ENCODE peak calls at places on chromosomes 12 and 14, in ten cellular contexts. One of them, this sample, is unnamed.

GRCh38 chr12:43826681-43827458 is 9.0 kb upstream of the TMEM117 start:
- DNase-seq in fibroblast of lung: no peak
- DNase-seq in HAP-1: no peak
- DNase-seq in lung microvascular endothelial cell: no peak
- DNase-seq in NCI-H1694: no peak
- DNase-seq in GM13977: no peak
- DNase-seq in CD4-positive, alpha-beta T cell: no peak
- DNase-seq in progenitor cell of endocrine pancreas: no peak
- DNase-seq in cardiac muscle cell: no peak
- DNase-seq in esophagus squamous epithelium: no peak
- DNase-seq in this sample: no peak

GRCh38 chr14:26867171-26867757 is 269.4 kb upstream of the NOVA1 start:
- DNase-seq in fibroblast of lung: no peak
- DNase-seq in HAP-1: no peak
- DNase-seq in lung microvascular endothelial cell: no peak
- DNase-seq in NCI-H1694: no peak
- DNase-seq in GM13977: no peak
- DNase-seq in CD4-positive, alpha-beta T cell: no peak
- DNase-seq in progenitor cell of endocrine pancreas: no peak
- DNase-seq in cardiac muscle cell: peak; percentile 6
- DNase-seq in esophagus squamous epithelium: no peak
- DNase-seq in this sample: no peak

GRCh38 chr12:46468159-46468558 is 95.6 kb upstream of the SLC38A2 start:
- DNase-seq in fibroblast of lung: no peak
- DNase-seq in HAP-1: no peak
- DNase-seq in lung microvascular endothelial cell: peak; percentile 57
- DNase-seq in NCI-H1694: no peak
- DNase-seq in GM13977: no peak
- DNase-seq in CD4-positive, alpha-beta T cell: no peak
- DNase-seq in progenitor cell of endocrine pancreas: no peak
- DNase-seq in cardiac muscle cell: no peak
- DNase-seq in esophagus squamous epithelium: no peak
- DNase-seq in this sample: no peak

GRCh38 chr14:88323520-88324199 is 591 bp upstream of the KCNK10 start:
- DNase-seq in fibroblast of lung: no peak
- DNase-seq in HAP-1: peak; percentile 48
- DNase-seq in lung microvascular endothelial cell: no peak
- DNase-seq in NCI-H1694: peak; percentile 30
- DNase-seq in GM13977: peak; percentile 89
- DNase-seq in CD4-positive, alpha-beta T cell: no peak
- DNase-seq in progenitor cell of endocrine pancreas: peak; percentile 41
- DNase-seq in cardiac muscle cell: peak; percentile 65
- DNase-seq in esophagus squamous epithelium: no peak
- DNase-seq in this sample: no peak

GRCh38 chr14:102923201-102923919 is 897 bp downstream of the AMN start:
- DNase-seq in fibroblast of lung: no peak
- DNase-seq in HAP-1: no peak
- DNase-seq in lung microvascular endothelial cell: no peak
- DNase-seq in NCI-H1694: no peak
- DNase-seq in GM13977: peak; percentile 35
- DNase-seq in CD4-positive, alpha-beta T cell: no peak
- DNase-seq in progenitor cell of endocrine pancreas: no peak
- DNase-seq in cardiac muscle cell: no peak
- DNase-seq in esophagus squamous epithelium: no peak
- DNase-seq in this sample: no peak

GRCh38 chr12:104285740-104286537 is 17.6 kb upstream of the EID3 start:
- DNase-seq in fibroblast of lung: no peak
- DNase-seq in HAP-1: no peak
- DNase-seq in lung microvascular endothelial cell: peak; percentile 60
- DNase-seq in NCI-H1694: no peak
- DNase-seq in GM13977: peak; percentile 32
- DNase-seq in CD4-positive, alpha-beta T cell: no peak
- DNase-seq in progenitor cell of endocrine pancreas: no peak
- DNase-seq in cardiac muscle cell: no peak
- DNase-seq in esophagus squamous epithelium: no peak
- DNase-seq in this sample: no peak

GRCh38 chr14:51534623-51535022 is 117.1 kb upstream of the FRMD6 start:
- DNase-seq in fibroblast of lung: no peak
- DNase-seq in HAP-1: peak; percentile 18
- DNase-seq in lung microvascular endothelial cell: peak; percentile 96
- DNase-seq in NCI-H1694: no peak
- DNase-seq in GM13977: no peak
- DNase-seq in CD4-positive, alpha-beta T cell: no peak
- DNase-seq in progenitor cell of endocrine pancreas: peak; percentile 13
- DNase-seq in cardiac muscle cell: no peak
- DNase-seq in esophagus squamous epithelium: no peak
- DNase-seq in this sample: no peak

GRCh38 chr14:55274760-55275159 is 3.5 kb downstream of the FBXO34 start:
- DNase-seq in fibroblast of lung: peak; percentile 42
- DNase-seq in HAP-1: no peak
- DNase-seq in lung microvascular endothelial cell: peak; percentile 13
- DNase-seq in NCI-H1694: no peak
- DNase-seq in GM13977: no peak
- DNase-seq in CD4-positive, alpha-beta T cell: no peak
- DNase-seq in progenitor cell of endocrine pancreas: no peak
- DNase-seq in cardiac muscle cell: no peak
- DNase-seq in esophagus squamous epithelium: no peak
- DNase-seq in this sample: no peak

GRCh38 chr14:76644875-76645518 is 116.3 kb upstream of the VASH1 start:
- DNase-seq in fibroblast of lung: peak; percentile 15
- DNase-seq in HAP-1: peak; percentile 69
- DNase-seq in lung microvascular endothelial cell: peak; percentile 51
- DNase-seq in NCI-H1694: peak; percentile 83
- DNase-seq in GM13977: peak; percentile 48
- DNase-seq in CD4-positive, alpha-beta T cell: no peak
- DNase-seq in progenitor cell of endocrine pancreas: peak; percentile 55
- DNase-seq in cardiac muscle cell: peak; percentile 68
- DNase-seq in esophagus squamous epithelium: no peak
- DNase-seq in this sample: no peak

GRCh38 chr14:93969082-93969828 is 7.1 kb downstream of the ASB2 start:
- DNase-seq in fibroblast of lung: no peak
- DNase-seq in HAP-1: no peak
- DNase-seq in lung microvascular endothelial cell: no peak
- DNase-seq in NCI-H1694: peak; percentile 90
- DNase-seq in GM13977: no peak
- DNase-seq in CD4-positive, alpha-beta T cell: no peak
- DNase-seq in progenitor cell of endocrine pancreas: no peak
- DNase-seq in cardiac muscle cell: no peak
- DNase-seq in esophagus squamous epithelium: no peak
- DNase-seq in this sample: no peak

GRCh38 chr12:117111386-117112267 is 12.4 kb upstream of the TESC start:
- DNase-seq in fibroblast of lung: no peak
- DNase-seq in HAP-1: no peak
- DNase-seq in lung microvascular endothelial cell: no peak
- DNase-seq in NCI-H1694: peak; percentile 45
- DNase-seq in GM13977: no peak
- DNase-seq in CD4-positive, alpha-beta T cell: no peak
- DNase-seq in progenitor cell of endocrine pancreas: no peak
- DNase-seq in cardiac muscle cell: no peak
- DNase-seq in esophagus squamous epithelium: no peak
- DNase-seq in this sample: no peak

GRCh38 chr14:100900837-100901390 is 2.6 kb downstream of the RTL1 start:
- DNase-seq in fibroblast of lung: no peak
- DNase-seq in HAP-1: peak; percentile 90
- DNase-seq in lung microvascular endothelial cell: peak; percentile 19
- DNase-seq in NCI-H1694: peak; percentile 72
- DNase-seq in GM13977: peak; percentile 19
- DNase-seq in CD4-positive, alpha-beta T cell: no peak
- DNase-seq in progenitor cell of endocrine pancreas: peak; percentile 52
- DNase-seq in cardiac muscle cell: peak; percentile 74
- DNase-seq in esophagus squamous epithelium: no peak
- DNase-seq in this sample: peak; percentile 6

GRCh38 chr14:65879218-65880009 is 466.9 kb downstream of the FUT8 start:
- DNase-seq in fibroblast of lung: peak; percentile 6
- DNase-seq in HAP-1: no peak
- DNase-seq in lung microvascular endothelial cell: peak; percentile 84
- DNase-seq in NCI-H1694: no peak
- DNase-seq in GM13977: no peak
- DNase-seq in CD4-positive, alpha-beta T cell: no peak
- DNase-seq in progenitor cell of endocrine pancreas: no peak
- DNase-seq in cardiac muscle cell: no peak
- DNase-seq in esophagus squamous epithelium: no peak
- DNase-seq in this sample: no peak

GRCh38 chr12:58176296-58176869 is 235.0 kb downstream of the ATP23 start:
- DNase-seq in fibroblast of lung: peak; percentile 12
- DNase-seq in HAP-1: peak; percentile 69
- DNase-seq in lung microvascular endothelial cell: peak; percentile 52
- DNase-seq in NCI-H1694: peak; percentile 52
- DNase-seq in GM13977: no peak
- DNase-seq in CD4-positive, alpha-beta T cell: no peak
- DNase-seq in progenitor cell of endocrine pancreas: peak; percentile 11
- DNase-seq in cardiac muscle cell: peak; percentile 68
- DNase-seq in esophagus squamous epithelium: no peak
- DNase-seq in this sample: peak; percentile 3

GRCh38 chr12:130137141-130138018 is 24.9 kb upstream of the FZD10 start:
- DNase-seq in fibroblast of lung: no peak
- DNase-seq in HAP-1: peak; percentile 16
- DNase-seq in lung microvascular endothelial cell: no peak
- DNase-seq in NCI-H1694: no peak
- DNase-seq in GM13977: no peak
- DNase-seq in CD4-positive, alpha-beta T cell: no peak
- DNase-seq in progenitor cell of endocrine pancreas: no peak
- DNase-seq in cardiac muscle cell: no peak
- DNase-seq in esophagus squamous epithelium: no peak
- DNase-seq in this sample: no peak

GRCh38 chr12:103102225-103102744 is 144.8 kb downstream of the ASCL1 start:
- DNase-seq in fibroblast of lung: no peak
- DNase-seq in HAP-1: no peak
- DNase-seq in lung microvascular endothelial cell: no peak
- DNase-seq in NCI-H1694: no peak
- DNase-seq in GM13977: peak; percentile 53
- DNase-seq in CD4-positive, alpha-beta T cell: no peak
- DNase-seq in progenitor cell of endocrine pancreas: no peak
- DNase-seq in cardiac muscle cell: no peak
- DNase-seq in esophagus squamous epithelium: no peak
- DNase-seq in this sample: no peak

GRCh38 chr12:64187370-64187769 is 34.7 kb downstream of the KICS2 start:
- DNase-seq in fibroblast of lung: peak; percentile 76
- DNase-seq in HAP-1: no peak
- DNase-seq in lung microvascular endothelial cell: peak; percentile 86
- DNase-seq in NCI-H1694: no peak
- DNase-seq in GM13977: no peak
- DNase-seq in CD4-positive, alpha-beta T cell: no peak
- DNase-seq in progenitor cell of endocrine pancreas: no peak
- DNase-seq in cardiac muscle cell: no peak
- DNase-seq in esophagus squamous epithelium: no peak
- DNase-seq in this sample: no peak

GRCh38 chr12:105931762-105932587 is 206.8 kb downstream of the NUAK1 start:
- DNase-seq in fibroblast of lung: no peak
- DNase-seq in HAP-1: peak; percentile 23
- DNase-seq in lung microvascular endothelial cell: no peak
- DNase-seq in NCI-H1694: no peak
- DNase-seq in GM13977: no peak
- DNase-seq in CD4-positive, alpha-beta T cell: no peak
- DNase-seq in progenitor cell of endocrine pancreas: no peak
- DNase-seq in cardiac muscle cell: no peak
- DNase-seq in esophagus squamous epithelium: no peak
- DNase-seq in this sample: no peak

GRCh38 chr12:113244015-113244983 is 23.0 kb downstream of the TPCN1 start:
- DNase-seq in fibroblast of lung: no peak
- DNase-seq in HAP-1: no peak
- DNase-seq in lung microvascular endothelial cell: peak; percentile 54
- DNase-seq in NCI-H1694: peak; percentile 66
- DNase-seq in GM13977: no peak
- DNase-seq in CD4-positive, alpha-beta T cell: no peak
- DNase-seq in progenitor cell of endocrine pancreas: no peak
- DNase-seq in cardiac muscle cell: no peak
- DNase-seq in esophagus squamous epithelium: no peak
- DNase-seq in this sample: no peak

GRCh38 chr12:12003609-12004008 is 67.1 kb upstream of the BCL2L14 start:
- DNase-seq in fibroblast of lung: no peak
- DNase-seq in HAP-1: no peak
- DNase-seq in lung microvascular endothelial cell: no peak
- DNase-seq in NCI-H1694: no peak
- DNase-seq in GM13977: no peak
- DNase-seq in CD4-positive, alpha-beta T cell: no peak
- DNase-seq in progenitor cell of endocrine pancreas: no peak
- DNase-seq in cardiac muscle cell: no peak
- DNase-seq in esophagus squamous epithelium: no peak
- DNase-seq in this sample: no peak

GRCh38 chr14:93132472-93133065 is 16.8 kb upstream of the ITPK1 start:
- DNase-seq in fibroblast of lung: peak; percentile 51
- DNase-seq in HAP-1: no peak
- DNase-seq in lung microvascular endothelial cell: peak; percentile 57
- DNase-seq in NCI-H1694: peak; percentile 67
- DNase-seq in GM13977: peak; percentile 63
- DNase-seq in CD4-positive, alpha-beta T cell: no peak
- DNase-seq in progenitor cell of endocrine pancreas: no peak
- DNase-seq in cardiac muscle cell: peak; percentile 75
- DNase-seq in esophagus squamous epithelium: no peak
- DNase-seq in this sample: no peak